ENCODE peak calls at places on chromosome 4, in five cellular contexts. Q, T, L, X and O are unnamed samples.

GRCh38 chr4:79209822-79210635 is 115.8 kb downstream of the NAA11 start:
- ATAC-seq in T (no peak), X (no peak), L (no peak), Q (no peak), O (no peak)

GRCh38 chr4:142366821-142367220 is 479.3 kb downstream of the INPP4B start:
- ATAC-seq in L (no peak), T (no peak), X (no peak), Q (peak), O (peak)

GRCh38 chr4:184688447-184688846 is 38.9 kb downstream of the PRIMPOL start:
- ATAC-seq in Q (peak), T (peak), X (peak), L (no peak), O (peak)

GRCh38 chr4:4721636-4722035 is 137.8 kb upstream of the MSX1 start:
- ATAC-seq in L (no peak), T (no peak), Q (no peak), X (no peak), O (no peak)

GRCh38 chr4:141686929-141687328 is 50.5 kb downstream of the IL15 start:
- ATAC-seq in X (no peak), Q (no peak), L (no peak), T (peak), O (no peak)

GRCh38 chr4:10984815-10985214 is 300.2 kb upstream of the CLNK start:
- ATAC-seq in X (no peak), L (no peak), Q (no peak), T (no peak), O (no peak)

GRCh38 chr4:55854132-55854531 is 684 bp downstream of the EXOC1 start:
- ATAC-seq in L (no peak), T (peak), Q (no peak), X (no peak), O (no peak)

GRCh38 chr4:153223418-153223792 is 19.2 kb downstream of the TRIM2 start:
- ATAC-seq in L (peak), X (peak), T (no peak), Q (no peak), O (no peak)

GRCh38 chr4:137541181-137541580 is 8.9 kb upstream of the PCDH18 start:
- ATAC-seq in L (no peak), T (no peak), Q (no peak), X (no peak), O (no peak)

GRCh38 chr4:92189146-92189545 is 114.6 kb upstream of the GRID2 start:
- ATAC-seq in L (no peak), Q (no peak), T (no peak), X (no peak), O (no peak)

GRCh38 chr4:142264961-142265360 is 581.1 kb downstream of the INPP4B start:
- ATAC-seq in T (peak), X (no peak), Q (peak), L (peak), O (peak)

GRCh38 chr4:52173470-52174055 is 122.5 kb downstream of the SPATA18 start:
- ATAC-seq in Q (no peak), X (peak), T (no peak), L (peak), O (no peak)

GRCh38 chr4:67593741-67594175 is 35.2 kb downstream of the STAP1 start:
- ATAC-seq in Q (no peak), T (no peak), L (peak), X (peak), O (no peak)

GRCh38 chr4:7810792-7811535 is 128.7 kb downstream of the AFAP1 start:
- ATAC-seq in T (no peak), Q (no peak), X (no peak), L (peak), O (no peak)

GRCh38 chr4:159248383-159249178 is 145.7 kb downstream of the RAPGEF2 start:
- ATAC-seq in L (peak), T (peak), Q (no peak), X (peak), O (no peak)

GRCh38 chr4:66750273-66750672 is 795.0 kb downstream of the CENPC start:
- ATAC-seq in Q (no peak), L (no peak), T (no peak), X (no peak), O (no peak)

GRCh38 chr4:153541426-153542096 is 75.4 kb downstream of the TMEM131L start:
- ATAC-seq in X (no peak), Q (peak), T (no peak), L (no peak), O (peak)

GRCh38 chr4:94486372-94486801 is 34.6 kb downstream of the PDLIM5 start:
- ATAC-seq in T (peak), Q (no peak), X (no peak), L (no peak), O (no peak)

GRCh38 chr4:24266951-24267577 is 317.3 kb downstream of the DHX15 start:
- ATAC-seq in L (no peak), T (no peak), Q (no peak), X (peak), O (no peak)

GRCh38 chr4:185016946-185017797 is 1.1 kb upstream of the HELT start:
- ATAC-seq in T (no peak), L (no peak), Q (no peak), X (no peak), O (no peak)

GRCh38 chr4:17072483-17072882 is 174.0 kb upstream of the LDB2 start:
- ATAC-seq in T (no peak), X (no peak), L (peak), Q (no peak), O (no peak)

GRCh38 chr4:111879539-111879938 is 265.7 kb upstream of the FAM241A start:
- ATAC-seq in L (no peak), X (no peak), T (no peak), Q (no peak), O (no peak)

GRCh38 chr4:168637872-168638756 is 141.3 kb downstream of the PALLD start:
- ATAC-seq in L (no peak), T (no peak), Q (no peak), X (no peak), O (no peak)

GRCh38 chr4:91058345-91058744 is 931.2 kb downstream of the CCSER1 start:
- ATAC-seq in Q (no peak), X (no peak), T (no peak), L (no peak), O (no peak)

GRCh38 chr4:95466791-95467190 is 82.0 kb downstream of the UNC5C start:
- ATAC-seq in X (no peak), Q (no peak), L (no peak), T (no peak), O (no peak)

GRCh38 chr4:106707776-106708603 is 328.1 kb downstream of the DKK2 start:
- ATAC-seq in L (peak), X (no peak), Q (no peak), T (no peak), O (no peak)

GRCh38 chr4:152464030-152464823 is 71.7 kb downstream of the FBXW7 start:
- ATAC-seq in X (no peak), T (no peak), Q (no peak), L (no peak), O (no peak)

GRCh38 chr4:57220172-57220571 is 110.0 kb upstream of the IGFBP7 start:
- ATAC-seq in T (no peak), Q (no peak), L (no peak), X (no peak), O (no peak)

GRCh38 chr4:3762753-3763511 is 3.3 kb upstream of the ADRA2C start:
- ATAC-seq in L (no peak), Q (no peak), T (no peak), X (no peak), O (no peak)

GRCh38 chr4:74473155-74473811 is 28.3 kb downstream of the AREG start:
- ATAC-seq in L (peak), Q (no peak), X (peak), T (peak), O (no peak)

GRCh38 chr4:185500035-185500434 is 28.5 kb upstream of the CCDC110 start:
- ATAC-seq in X (no peak), T (no peak), L (no peak), Q (no peak), O (no peak)

GRCh38 chr4:173531085-173531965 is 1.3 kb upstream of the HAND2 start:
- ATAC-seq in X (peak), Q (no peak), L (peak), T (no peak), O (no peak)

GRCh38 chr4:174450051-174450450 is 72.2 kb downstream of the HPGD start:
- ATAC-seq in T (no peak), Q (no peak), X (no peak), L (no peak), O (no peak)

GRCh38 chr4:168551945-168552695 is 55.3 kb downstream of the PALLD start:
- ATAC-seq in L (peak), X (no peak), Q (peak), T (peak), O (peak)

GRCh38 chr4:153514001-153514526 is 47.9 kb downstream of the TMEM131L start:
- ATAC-seq in X (peak), Q (no peak), T (peak), L (no peak), O (no peak)

GRCh38 chr4:45855857-45856256 is 268.0 kb downstream of the GABRG1 start:
- ATAC-seq in Q (no peak), L (no peak), X (no peak), T (no peak), O (no peak)

GRCh38 chr4:17595471-17596005 is 18.5 kb downstream of the LAP3 start:
- ATAC-seq in X (no peak), T (no peak), Q (no peak), L (peak), O (no peak)

GRCh38 chr4:7021930-7022658 is 21.1 kb upstream of the TADA2B start:
- ATAC-seq in T (peak), X (no peak), Q (no peak), L (no peak), O (no peak)